ENCODE peak calls at places on chromosome 7, in ten cellular contexts. U, F, B, J, G, O, N, Z, Y and A are unnamed samples.

GRCh38 chr7:156765901-156766656 is 125.5 kb downstream of the RNF32 start:
- DNase-seq in U (no peak), F (no peak), B (no peak), J (no peak), G (no peak), O (no peak), N (no peak), Z (no peak), Y (no peak), A (no peak)

GRCh38 chr7:120813089-120813488 is 44.9 kb downstream of the TSPAN12 start:
- DNase-seq in U (no peak), F (no peak), B (no peak), J (no peak), G (no peak), O (no peak), N (no peak), Z (no peak), Y (no peak), A (no peak)

GRCh38 chr7:31633894-31634494 is 53.0 kb upstream of the PPP1R17 start:
- DNase-seq in U (peak), F (peak), B (no peak), J (peak), G (no peak), O (peak), N (peak), Z (peak), Y (no peak), A (no peak)

GRCh38 chr7:101381549-101381948 is 18.9 kb downstream of the COL26A1 start:
- DNase-seq in U (no peak), F (no peak), B (no peak), J (no peak), G (no peak), O (no peak), N (no peak), Z (no peak), Y (no peak), A (no peak)

GRCh38 chr7:112779667-112780066 is 10.5 kb downstream of the TMEM168 start:
- DNase-seq in U (no peak), F (no peak), B (no peak), J (no peak), G (no peak), O (no peak), N (peak), Z (no peak), Y (no peak), A (no peak)

GRCh38 chr7:51647931-51648351 is 331.3 kb upstream of the COBL start:
- DNase-seq in U (no peak), F (no peak), B (no peak), J (no peak), G (no peak), O (no peak), N (peak), Z (no peak), Y (no peak), A (peak)

GRCh38 chr7:29844614-29845013 is 38.3 kb downstream of the WIPF3 start:
- DNase-seq in U (no peak), F (no peak), B (no peak), J (no peak), G (no peak), O (no peak), N (no peak), Z (no peak), Y (no peak), A (peak)

GRCh38 chr7:43791-44540 is 148.4 kb upstream of the FAM20C start:
- DNase-seq in U (no peak), F (no peak), B (no peak), J (no peak), G (no peak), O (no peak), N (no peak), Z (no peak), Y (no peak), A (no peak)

GRCh38 chr7:98621573-98622482 is 4.7 kb downstream of the NPTX2 start:
- DNase-seq in U (no peak), F (no peak), B (no peak), J (no peak), G (no peak), O (no peak), N (no peak), Z (no peak), Y (no peak), A (no peak)

GRCh38 chr7:150631866-150632864 is at the start of gene GIMAP6:
- DNase-seq in U (no peak), F (no peak), B (peak), J (peak), G (no peak), O (no peak), N (no peak), Z (no peak), Y (no peak), A (no peak)

GRCh38 chr7:76286842-76287403 is 15.6 kb upstream of the HSPB1 start:
- DNase-seq in U (no peak), F (no peak), B (no peak), J (no peak), G (no peak), O (no peak), N (no peak), Z (no peak), Y (no peak), A (no peak)

GRCh38 chr7:121624922-121625321 is 228.8 kb upstream of the FAM3C start:
- DNase-seq in U (no peak), F (no peak), B (no peak), J (peak), G (peak), O (no peak), N (peak), Z (no peak), Y (no peak), A (peak)

GRCh38 chr7:44618754-44619153 is 12.3 kb downstream of the OGDH start:
- DNase-seq in U (no peak), F (no peak), B (no peak), J (no peak), G (no peak), O (no peak), N (no peak), Z (no peak), Y (no peak), A (no peak)

GRCh38 chr7:75565129-75565528 is 73.0 kb downstream of the SPDYE5 start:
- DNase-seq in U (no peak), F (no peak), B (no peak), J (peak), G (no peak), O (peak), N (peak), Z (no peak), Y (no peak), A (no peak)

GRCh38 chr7:139358541-139359365 is 941 bp upstream of the LUC7L2 start:
- DNase-seq in U (peak), F (no peak), B (peak), J (no peak), G (no peak), O (no peak), N (peak), Z (no peak), Y (no peak), A (peak)

GRCh38 chr7:2530076-2530967 is 10.7 kb downstream of the LFNG start:
- DNase-seq in U (no peak), F (no peak), B (peak), J (no peak), G (no peak), O (no peak), N (peak), Z (no peak), Y (peak), A (no peak)

GRCh38 chr7:12127490-12127889 is 83.6 kb upstream of the TMEM106B start:
- DNase-seq in U (no peak), F (no peak), B (no peak), J (no peak), G (no peak), O (no peak), N (no peak), Z (no peak), Y (no peak), A (no peak)

GRCh38 chr7:149776305-149776704 is 2.9 kb upstream of the ZNF467 start:
- DNase-seq in U (no peak), F (no peak), B (no peak), J (peak), G (no peak), O (no peak), N (no peak), Z (no peak), Y (no peak), A (no peak)

GRCh38 chr7:111012799-111013675 is 77.9 kb upstream of the LRRN3 start:
- DNase-seq in U (peak), F (no peak), B (peak), J (no peak), G (no peak), O (no peak), N (no peak), Z (no peak), Y (peak), A (no peak)

GRCh38 chr7:130356121-130356759 is 11.6 kb downstream of the CPA5 start:
- DNase-seq in U (no peak), F (no peak), B (no peak), J (peak), G (peak), O (no peak), N (peak), Z (peak), Y (no peak), A (peak)

GRCh38 chr7:102253076-102253972 is 33.3 kb upstream of the SH2B2 start:
- DNase-seq in U (no peak), F (no peak), B (no peak), J (no peak), G (no peak), O (no peak), N (no peak), Z (no peak), Y (no peak), A (no peak)